ENCODE peak calls at places on chromosomes 12 and 14, in six cellular contexts. One of them, this sample, is unnamed.

GRCh38 chr14:56996721-56997399 is 186.6 kb upstream of the OTX2 start:
- DNase-seq in NCI-H510A: peak
- DNase-seq in epithelial cell of proximal tubule: no peak
- DNase-seq in NCI-H1105: peak
- DNase-seq in stimulated activated CD4-positive, alpha-beta T cell treated with anti-CD3 and anti-CD28 coated beads, Interleukin-1b, Interleukin-23, amount 100 ng/mL, for 48 hours: no peak
- DNase-seq in AG10803: no peak
- DNase-seq in this sample: no peak

GRCh38 chr12:56996793-56997545 is 9.4 kb downstream of the ZBTB39 start:
- DNase-seq in NCI-H510A: no peak
- DNase-seq in epithelial cell of proximal tubule: no peak
- DNase-seq in NCI-H1105: no peak
- DNase-seq in stimulated activated CD4-positive, alpha-beta T cell treated with anti-CD3 and anti-CD28 coated beads, Interleukin-1b, Interleukin-23, amount 100 ng/mL, for 48 hours: no peak
- DNase-seq in AG10803: no peak
- DNase-seq in this sample: no peak

GRCh38 chr14:89947344-89947743 is 7.2 kb downstream of the EFCAB11 start:
- DNase-seq in NCI-H510A: peak
- DNase-seq in epithelial cell of proximal tubule: no peak
- DNase-seq in NCI-H1105: no peak
- DNase-seq in stimulated activated CD4-positive, alpha-beta T cell treated with anti-CD3 and anti-CD28 coated beads, Interleukin-1b, Interleukin-23, amount 100 ng/mL, for 48 hours: no peak
- DNase-seq in AG10803: no peak
- DNase-seq in this sample: no peak

GRCh38 chr12:104619305-104619704 is 162.6 kb downstream of the CHST11 start:
- DNase-seq in NCI-H510A: no peak
- DNase-seq in epithelial cell of proximal tubule: no peak
- DNase-seq in NCI-H1105: no peak
- DNase-seq in stimulated activated CD4-positive, alpha-beta T cell treated with anti-CD3 and anti-CD28 coated beads, Interleukin-1b, Interleukin-23, amount 100 ng/mL, for 48 hours: no peak
- DNase-seq in AG10803: no peak
- DNase-seq in this sample: no peak

GRCh38 chr12:14618990-14619389 is 51.3 kb upstream of the PLBD1 start:
- DNase-seq in NCI-H510A: no peak
- DNase-seq in epithelial cell of proximal tubule: no peak
- DNase-seq in NCI-H1105: no peak
- DNase-seq in stimulated activated CD4-positive, alpha-beta T cell treated with anti-CD3 and anti-CD28 coated beads, Interleukin-1b, Interleukin-23, amount 100 ng/mL, for 48 hours: no peak
- DNase-seq in AG10803: peak
- DNase-seq in this sample: peak

GRCh38 chr12:958449-959123 is 9.1 kb upstream of the RAD52 start:
- DNase-seq in NCI-H510A: no peak
- DNase-seq in epithelial cell of proximal tubule: no peak
- DNase-seq in NCI-H1105: no peak
- DNase-seq in stimulated activated CD4-positive, alpha-beta T cell treated with anti-CD3 and anti-CD28 coated beads, Interleukin-1b, Interleukin-23, amount 100 ng/mL, for 48 hours: no peak
- DNase-seq in AG10803: no peak
- DNase-seq in this sample: no peak

GRCh38 chr12:93154753-93155475 is 222.8 kb upstream of the NUDT4 start:
- DNase-seq in NCI-H510A: no peak
- DNase-seq in epithelial cell of proximal tubule: no peak
- DNase-seq in NCI-H1105: no peak
- DNase-seq in stimulated activated CD4-positive, alpha-beta T cell treated with anti-CD3 and anti-CD28 coated beads, Interleukin-1b, Interleukin-23, amount 100 ng/mL, for 48 hours: no peak
- DNase-seq in AG10803: no peak
- DNase-seq in this sample: no peak

GRCh38 chr14:65238456-65238855 is 136.1 kb upstream of the MAX start:
- DNase-seq in NCI-H510A: no peak
- DNase-seq in epithelial cell of proximal tubule: peak
- DNase-seq in NCI-H1105: no peak
- DNase-seq in stimulated activated CD4-positive, alpha-beta T cell treated with anti-CD3 and anti-CD28 coated beads, Interleukin-1b, Interleukin-23, amount 100 ng/mL, for 48 hours: no peak
- DNase-seq in AG10803: peak
- DNase-seq in this sample: peak